ENCODE peak calls at places on chromosome X, in four cellular contexts. One of them, this sample, is unnamed.

GRCh38 chrX:39859991-39860861 is 237.5 kb downstream of the BCOR start:
- DNase-seq in GM23338: peak
- DNase-seq in fibroblast of lung: peak
- DNase-seq in HCT116: peak
- DNase-seq in this sample: no peak

GRCh38 chrX:153633048-153633447 is 14.0 kb upstream of the DUSP9 start:
- DNase-seq in HCT116: no peak
- DNase-seq in GM23338: no peak
- DNase-seq in fibroblast of lung: no peak
- DNase-seq in this sample: no peak

GRCh38 chrX:55008571-55009358 is 8.6 kb downstream of the APEX2 start:
- DNase-seq in HCT116: peak
- DNase-seq in fibroblast of lung: peak
- DNase-seq in GM23338: no peak
- DNase-seq in this sample: peak

GRCh38 chrX:108070891-108071290 is 20.5 kb downstream of the PSMD10 start:
- DNase-seq in fibroblast of lung: peak
- DNase-seq in HCT116: no peak
- DNase-seq in GM23338: no peak
- DNase-seq in this sample: no peak

GRCh38 chrX:110600745-110601310 is 194.8 kb downstream of the CHRDL1 start:
- DNase-seq in GM23338: no peak
- DNase-seq in HCT116: no peak
- DNase-seq in fibroblast of lung: peak
- DNase-seq in this sample: no peak

GRCh38 chrX:38233891-38234807 is 13.5 kb upstream of the SRPX start:
- DNase-seq in GM23338: peak
- DNase-seq in fibroblast of lung: peak
- DNase-seq in HCT116: no peak
- DNase-seq in this sample: no peak

GRCh38 chrX:39204945-39205344 is 403.7 kb downstream of the MID1IP1 start:
- DNase-seq in HCT116: no peak
- DNase-seq in GM23338: no peak
- DNase-seq in fibroblast of lung: no peak
- DNase-seq in this sample: no peak

GRCh38 chrX:24248042-24248441 is 65.8 kb downstream of the SUPT20HL2 start:
- DNase-seq in fibroblast of lung: no peak
- DNase-seq in HCT116: no peak
- DNase-seq in GM23338: no peak
- DNase-seq in this sample: no peak

GRCh38 chrX:118218079-118218478 is 101.5 kb upstream of the KLHL13 start:
- DNase-seq in fibroblast of lung: no peak
- DNase-seq in HCT116: no peak
- DNase-seq in GM23338: no peak
- DNase-seq in this sample: no peak

GRCh38 chrX:133005616-133006015 is 47.2 kb upstream of the HS6ST2 start:
- DNase-seq in GM23338: no peak
- DNase-seq in HCT116: no peak
- DNase-seq in fibroblast of lung: no peak
- DNase-seq in this sample: no peak

GRCh38 chrX:6965729-6966128 is 181.8 kb upstream of the STS start:
- DNase-seq in GM23338: no peak
- DNase-seq in fibroblast of lung: no peak
- DNase-seq in HCT116: no peak
- DNase-seq in this sample: no peak

GRCh38 chrX:22534643-22535042 is 261.9 kb downstream of the CBLL2 start:
- DNase-seq in HCT116: no peak
- DNase-seq in GM23338: no peak
- DNase-seq in fibroblast of lung: peak
- DNase-seq in this sample: peak

GRCh38 chrX:132958086-132958703 is at the start of gene HS6ST2:
- DNase-seq in GM23338: peak
- DNase-seq in HCT116: peak
- DNase-seq in fibroblast of lung: no peak
- DNase-seq in this sample: peak

GRCh38 chrX:13082286-13083065 is 38.1 kb upstream of the FAM9C start:
- DNase-seq in HCT116: no peak
- DNase-seq in GM23338: no peak
- DNase-seq in fibroblast of lung: no peak
- DNase-seq in this sample: no peak

GRCh38 chrX:13506574-13506973 is 62.8 kb upstream of the EGFL6 start:
- DNase-seq in HCT116: peak
- DNase-seq in fibroblast of lung: peak
- DNase-seq in GM23338: peak
- DNase-seq in this sample: peak

GRCh38 chrX:13658602-13659001 is 5.7 kb downstream of the TCEANC start:
- DNase-seq in HCT116: peak
- DNase-seq in fibroblast of lung: peak
- DNase-seq in GM23338: peak
- DNase-seq in this sample: peak

GRCh38 chrX:140507223-140507981 is 2.5 kb upstream of the SOX3 start:
- DNase-seq in HCT116: no peak
- DNase-seq in GM23338: no peak
- DNase-seq in fibroblast of lung: no peak
- DNase-seq in this sample: no peak
- TF ChIP-seq EZH2 in HCT116: no peak
- TF ChIP-seq EZH2 in GM23338: peak
- TF ChIP-seq EZH2 in fibroblast of lung: peak
- TF ChIP-seq EZH2 in this sample: peak

DNA sequence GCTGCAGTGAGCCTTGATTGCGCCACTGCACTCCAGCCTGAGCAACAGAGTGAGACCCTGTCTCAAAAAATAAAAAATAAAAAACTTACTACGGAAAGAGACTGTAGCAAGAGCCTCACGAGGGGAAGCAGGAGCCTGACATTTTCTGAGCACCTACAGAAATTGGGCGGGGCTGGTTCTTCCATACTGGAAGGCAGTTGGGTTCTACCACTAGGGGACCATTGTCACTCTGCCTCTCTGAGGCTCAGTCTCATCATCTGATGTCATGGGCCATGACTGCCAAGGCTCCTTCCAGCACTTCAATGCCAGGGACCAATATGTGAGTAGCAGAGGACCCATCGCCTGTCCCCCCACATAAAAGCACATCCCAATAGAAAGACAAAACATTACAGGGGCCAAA is 8.2 kb downstream of the SH3KBP1 start:
- DNase-seq in GM23338: peak
- DNase-seq in HCT116: no peak
- DNase-seq in fibroblast of lung: no peak
- DNase-seq in this sample: no peak
- TF ChIP-seq CTCF in GM23338: no peak
- TF ChIP-seq CTCF in HCT116: no peak
- TF ChIP-seq CTCF in fibroblast of lung: no peak
- TF ChIP-seq CTCF in this sample: no peak

GRCh38 chrX:137567474-137568232 is 1.7 kb downstream of the ZIC3 start:
- DNase-seq in fibroblast of lung: no peak
- DNase-seq in GM23338: peak
- DNase-seq in HCT116: no peak
- DNase-seq in this sample: peak
- TF ChIP-seq EZH2 in fibroblast of lung: peak
- TF ChIP-seq EZH2 in GM23338: no peak
- TF ChIP-seq EZH2 in HCT116: no peak
- TF ChIP-seq EZH2 in this sample: no peak

DNA sequence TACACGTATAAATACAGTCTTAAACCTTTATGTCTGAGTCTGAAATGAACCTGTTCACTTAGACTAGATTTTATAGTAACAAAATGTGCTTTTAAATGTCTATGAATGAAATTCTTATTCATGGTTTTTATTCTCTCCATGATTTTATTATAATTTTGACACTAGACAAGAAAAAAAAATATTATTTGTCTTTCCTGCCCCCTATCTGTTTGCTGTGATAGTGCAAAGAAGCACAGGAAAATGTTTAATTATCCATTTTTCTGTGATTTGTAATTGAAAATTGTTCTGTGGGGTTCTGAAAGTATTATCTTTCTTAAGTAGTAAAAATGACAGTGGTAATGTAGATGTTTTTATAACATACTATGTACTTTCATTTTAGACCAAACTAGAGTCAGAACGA is 52.0 kb downstream of the INTS6L start:
- DNase-seq in HCT116: no peak
- DNase-seq in GM23338: no peak
- DNase-seq in fibroblast of lung: no peak
- DNase-seq in this sample: no peak
- TF ChIP-seq CTCF in HCT116: peak
- TF ChIP-seq CTCF in GM23338: no peak
- TF ChIP-seq CTCF in fibroblast of lung: peak
- TF ChIP-seq CTCF in this sample: peak

GRCh38 chrX:45400380-45400779 is 199.7 kb upstream of the DIPK2B start:
- DNase-seq in GM23338: peak
- DNase-seq in HCT116: no peak
- DNase-seq in fibroblast of lung: peak
- DNase-seq in this sample: no peak

GRCh38 chrX:45404206-45404605 is 203.5 kb upstream of the DIPK2B start:
- DNase-seq in HCT116: no peak
- DNase-seq in fibroblast of lung: no peak
- DNase-seq in GM23338: no peak
- DNase-seq in this sample: no peak

DNA sequence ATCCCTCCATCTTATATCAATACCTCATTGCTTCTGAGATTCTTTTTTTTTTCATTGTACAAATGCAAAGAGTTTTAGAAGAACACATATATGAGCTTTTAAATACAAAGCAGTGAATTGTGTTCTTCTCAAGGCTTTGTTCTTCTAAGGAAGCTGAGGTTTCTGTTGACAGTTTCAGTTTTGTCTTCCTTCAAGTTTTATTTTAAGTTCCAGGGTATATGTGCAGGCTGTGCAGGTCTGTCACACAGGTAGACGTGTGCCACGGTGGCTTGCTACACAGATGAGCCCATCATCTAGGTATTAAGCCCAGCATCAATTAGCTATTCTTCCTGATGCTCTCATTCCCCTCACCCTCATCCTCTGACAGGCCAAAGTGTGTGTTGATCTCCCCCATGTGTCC is 201.2 kb upstream of the DIPK2B start:
- DNase-seq in HCT116: no peak
- DNase-seq in GM23338: no peak
- DNase-seq in fibroblast of lung: no peak
- DNase-seq in this sample: no peak
- TF ChIP-seq EZH2 in HCT116: no peak
- TF ChIP-seq EZH2 in GM23338: no peak
- TF ChIP-seq EZH2 in fibroblast of lung: no peak
- TF ChIP-seq EZH2 in this sample: no peak

This sample was measured in A673.